ENCODE peak calls at places on chromosomes 12 and 14, in eight cellular contexts. K is fibroblast of pulmonary artery; Z is uterus; N is CD4-positive, CD25-positive, alpha-beta regulatory T cell; E is transverse colon; Y is lung; R is A549; P is lower lobe of right lung. T is an unnamed sample.

GRCh38 chr12:110578522-110579238 is 4.4 kb downstream of the PPTC7 start:
- DNase-seq in K (no peak), Z (no peak), N (no peak), E (no peak), Y (no peak), R (no peak), P (no peak), T (no peak)

GRCh38 chr12:56257491-56258067 is 605 bp downstream of the ANKRD52 start:
- DNase-seq in K (no peak), Z (no peak), N (no peak), E (no peak), Y (no peak), R (peak; percentile 44), P (no peak), T (no peak)

GRCh38 chr14:96263347-96264199 is 7.6 kb downstream of the BDKRB1 start:
- DNase-seq in K (no peak), Z (no peak), N (no peak), E (peak; percentile 44), Y (no peak), R (no peak), P (no peak), T (no peak)

GRCh38 chr12:80313184-80313583 is 130.9 kb upstream of the PTPRQ start:
- DNase-seq in K (no peak), Z (no peak), N (no peak), E (no peak), Y (no peak), R (no peak), P (no peak), T (no peak)

GRCh38 chr14:35696119-35696518 is 113.0 kb downstream of the RALGAPA1 start:
- DNase-seq in K (no peak), Z (no peak), N (no peak), E (no peak), Y (no peak), R (no peak), P (no peak), T (no peak)

GRCh38 chr14:104307627-104308401 is 169.4 kb downstream of the KIF26A start:
- DNase-seq in K (no peak), Z (no peak), N (no peak), E (no peak), Y (no peak), R (no peak), P (no peak), T (no peak)

GRCh38 chr12:50636505-50636904 is 127.4 kb upstream of the ATF1 start:
- DNase-seq in K (no peak), Z (no peak), N (no peak), E (no peak), Y (no peak), R (no peak), P (no peak), T (no peak)

GRCh38 chr14:104863131-104863862 is 1.8 kb upstream of the CEP170B start:
- DNase-seq in K (no peak), Z (no peak), N (no peak), E (no peak), Y (no peak), R (no peak), P (no peak), T (no peak)

GRCh38 chr12:19959353-19959752 is 409.0 kb upstream of the PDE3A start:
- DNase-seq in K (peak; percentile 51), Z (no peak), N (no peak), E (no peak), Y (no peak), R (no peak), P (no peak), T (no peak)

GRCh38 chr12:125744201-125744600 is 679.0 kb downstream of the AACS start:
- DNase-seq in K (no peak), Z (no peak), N (no peak), E (no peak), Y (no peak), R (no peak), P (no peak), T (no peak)

GRCh38 chr12:103800252-103800771 is 40.7 kb downstream of the NT5DC3 start:
- DNase-seq in K (peak; percentile 80), Z (peak; percentile 71), N (no peak), E (peak; percentile 33), Y (peak; percentile 37), R (peak; percentile 30), P (peak; percentile 48), T (no peak)

GRCh38 chr12:122087431-122088180 is 9.1 kb downstream of the MLXIP start:
- DNase-seq in K (no peak), Z (no peak), N (no peak), E (no peak), Y (no peak), R (no peak), P (no peak), T (no peak)

GRCh38 chr12:50545783-50546182 is 41.0 kb downstream of the DIP2B start:
- DNase-seq in K (no peak), Z (no peak), N (no peak), E (peak; percentile 66), Y (no peak), R (no peak), P (no peak), T (no peak)

GRCh38 chr12:89648211-89648930 is 60.3 kb downstream of the ATP2B1 start:
- DNase-seq in K (peak; percentile 44), Z (no peak), N (no peak), E (no peak), Y (no peak), R (no peak), P (no peak), T (no peak)

GRCh38 chr14:73878436-73878835 is 8.2 kb upstream of the ZNF410 start:
- DNase-seq in K (no peak), Z (no peak), N (no peak), E (no peak), Y (no peak), R (no peak), P (no peak), T (no peak)

GRCh38 chr12:69008510-69008909 is 75.5 kb upstream of the CPM start:
- DNase-seq in K (peak; percentile 33), Z (no peak), N (no peak), E (no peak), Y (no peak), R (no peak), P (no peak), T (no peak)

GRCh38 chr14:44959538-44959937 is 2.2 kb downstream of the KLHL28 start:
- DNase-seq in K (no peak), Z (no peak), N (no peak), E (no peak), Y (no peak), R (no peak), P (no peak), T (no peak)
- H3K4me3 ChIP-seq in K (peak overlapping the region; percentile 87), Z (no peak overlapping the region), N (peak overlapping the region; percentile 99), E (no peak overlapping the region), Y (no peak overlapping the region), R (no peak overlapping the region), P (peak overlapping the region; percentile 91), T (peak overlapping the region; percentile 88)

GRCh38 chr12:8057839-8058238 is 8.3 kb downstream of the C3AR1 start:
- DNase-seq in K (peak; percentile 89), Z (no peak), N (no peak), E (no peak), Y (no peak), R (no peak), P (no peak), T (no peak)
- H3K4me3 ChIP-seq in K (no peak overlapping the region), Z (no peak overlapping the region), N (no peak overlapping the region), E (no peak overlapping the region), Y (no peak overlapping the region), R (no peak overlapping the region), P (no peak overlapping the region), T (no peak overlapping the region)

GRCh38 chr12:48182659-48183058 is 785 bp upstream of the CCDC184 start:
- DNase-seq in K (no peak), Z (no peak), N (no peak), E (no peak), Y (no peak), R (no peak), P (no peak), T (no peak)

GRCh38 chr12:48183091-48183875 is at the start of gene CCDC184:
- DNase-seq in K (peak; percentile 81), Z (peak; percentile 66), N (peak; percentile 75), E (peak; percentile 60), Y (peak; percentile 65), R (peak; percentile 90), P (peak; percentile 64), T (peak; percentile 78)

GRCh38 chr12:48184549-48184922 is 1.1 kb downstream of the CCDC184 start:
- DNase-seq in K (no peak), Z (no peak), N (no peak), E (no peak), Y (no peak), R (no peak), P (no peak), T (no peak)

GRCh38 chr12:48183876-48184548 is 568 bp downstream of the CCDC184 start:
- DNase-seq in K (no peak), Z (peak; percentile 17), N (peak; percentile 4), E (no peak), Y (no peak), R (no peak), P (no peak), T (no peak)

DNA sequence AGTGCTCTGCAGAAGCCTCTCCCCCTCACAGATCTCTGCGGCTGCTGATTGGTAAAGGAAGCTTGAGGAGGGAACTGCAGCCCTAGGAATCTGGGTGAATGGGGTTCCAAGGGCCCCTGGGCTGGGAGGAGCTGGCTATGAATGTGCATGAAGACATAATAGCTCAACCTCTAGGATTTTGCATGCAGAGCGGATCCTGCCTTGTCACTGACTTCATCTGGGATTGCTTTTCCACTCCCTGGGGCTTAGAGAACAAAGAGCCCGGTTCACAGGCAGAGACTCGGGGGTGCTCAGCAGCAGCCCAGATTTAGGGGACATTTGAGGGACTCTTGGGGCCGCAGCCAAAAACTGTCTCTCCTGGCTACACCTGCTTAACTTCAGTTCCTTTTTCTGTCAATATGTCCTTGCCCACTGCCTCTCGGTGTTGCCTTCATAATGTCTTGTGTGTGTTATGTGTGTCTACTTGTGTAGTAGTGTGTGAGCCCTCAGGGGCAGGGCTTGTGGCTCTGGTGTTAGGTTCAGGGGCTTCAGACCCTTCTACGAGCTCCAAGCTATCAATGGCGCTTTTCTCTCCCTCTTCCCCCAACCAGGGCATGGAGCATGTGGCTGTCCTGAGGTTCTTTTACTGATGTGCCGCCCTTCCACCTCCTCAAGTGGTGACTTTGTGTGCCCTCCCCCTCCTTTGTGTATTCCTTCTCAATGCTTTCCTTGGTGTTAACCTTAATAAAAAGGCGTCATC is 1.9 kb downstream of the CCDC184 start:
- DNase-seq in K (no peak), Z (no peak), N (no peak), E (no peak), Y (no peak), R (no peak), P (no peak), T (no peak)
- H3K4me3 ChIP-seq in K (no peak overlapping the region), Z (no peak overlapping the region), N (no peak overlapping the region), E (no peak overlapping the region), Y (no peak overlapping the region), R (no peak overlapping the region), P (no peak overlapping the region), T (no peak overlapping the region)

DNA sequence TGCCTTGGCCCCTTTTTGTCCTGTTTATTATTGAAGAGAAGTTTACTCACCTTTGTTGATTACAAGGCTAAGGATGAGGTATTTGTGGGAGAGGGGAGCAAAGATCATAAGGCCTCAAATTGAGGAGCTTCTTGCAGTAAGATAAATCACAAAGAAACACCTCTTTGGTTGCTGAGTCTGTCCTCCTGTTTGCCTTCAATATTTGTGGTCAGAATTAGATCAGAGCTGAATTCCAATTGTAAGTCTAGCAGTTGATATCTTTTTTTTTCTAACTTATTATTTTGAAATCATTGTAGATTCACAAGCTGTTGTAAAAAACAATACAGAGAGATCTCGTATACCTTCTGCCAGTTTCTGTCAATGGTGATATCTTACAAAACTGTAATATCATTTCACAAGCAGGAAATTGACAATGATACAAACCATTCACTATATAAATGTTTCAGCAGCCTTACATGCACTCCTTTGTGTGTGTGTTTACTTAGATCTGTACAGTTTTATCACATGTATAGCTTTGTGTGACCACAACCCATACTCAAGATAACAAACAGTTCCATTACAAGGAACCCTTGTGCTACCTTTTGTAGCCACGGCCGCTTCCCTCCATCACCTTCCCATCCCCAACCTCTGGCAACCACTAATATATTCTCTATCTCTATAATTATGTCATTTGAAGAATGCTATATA is 97.4 kb downstream of the KICS2 start:
- DNase-seq in K (peak; percentile 40), Z (no peak), N (no peak), E (no peak), Y (no peak), R (no peak), P (no peak), T (no peak)
- H3K4me3 ChIP-seq in K (no peak overlapping the region), Z (no peak overlapping the region), N (no peak overlapping the region), E (no peak overlapping the region), Y (no peak overlapping the region), R (no peak overlapping the region), P (no peak overlapping the region), T (no peak overlapping the region)

T was measured in MM.1S.